ENCODE peak calls at places on chromosomes 11 and 22, in five cellular contexts. H is K562, N is HCT116, X is SK-N-SH, U is HepG2. F is an unnamed sample.

GRCh38 chr11:70734379-70734778 is 336.1 kb downstream of the CTTN start:
- DNase-seq in H (no peak), X (no peak), N (no peak), U (no peak), F (no peak)

GRCh38 chr11:20161230-20161918 is 1.1 kb upstream of the DBX1 start:
- DNase-seq in N (no peak), H (no peak), U (no peak), X (peak), F (no peak)

GRCh38 chr11:118522571-118523072 is 4.7 kb upstream of the TTC36 start:
- DNase-seq in U (peak), N (no peak), X (peak), H (peak), F (no peak)

GRCh38 chr11:2459796-2460531 is 15.2 kb downstream of the KCNQ1 start:
- DNase-seq in H (no peak), U (no peak), X (peak), N (no peak), F (no peak)

GRCh38 chr11:16091862-16092261 is 264.5 kb downstream of the SOX6 start:
- DNase-seq in H (no peak), N (no peak), X (no peak), U (no peak), F (no peak)

GRCh38 chr11:70063121-70063520 is 15.0 kb upstream of the ANO1 start:
- DNase-seq in X (no peak), U (no peak), H (no peak), N (no peak), F (no peak)

GRCh38 chr22:50218153-50218995 is 17.6 kb downstream of the SELENOO start:
- DNase-seq in H (no peak), X (no peak), N (no peak), U (no peak), F (no peak)

GRCh38 chr11:18310800-18311340 is 11.1 kb downstream of the HPS5 start:
- DNase-seq in H (no peak), N (no peak), U (no peak), X (no peak), F (no peak)

GRCh38 chr22:37703906-37704305 is 7.1 kb downstream of the TRIOBP start:
- DNase-seq in U (no peak), H (no peak), X (no peak), N (no peak), F (no peak)

GRCh38 chr11:128156486-128156885 is 430.9 kb downstream of the ETS1 start:
- DNase-seq in H (no peak), X (no peak), U (no peak), N (no peak), F (no peak)

GRCh38 chr11:37948258-37948657 is 1350.2 kb upstream of the RAG2 start:
- DNase-seq in N (no peak), U (no peak), X (no peak), H (no peak), F (no peak)

GRCh38 chr11:92050305-92050704 is 174.3 kb upstream of the FAT3 start:
- DNase-seq in U (no peak), X (no peak), N (no peak), H (no peak), F (no peak)

GRCh38 chr11:62892077-62892922 is 11.6 kb downstream of the SLC3A2 start:
- DNase-seq in H (peak), N (no peak), U (no peak), X (no peak), F (no peak)

GRCh38 chr22:50540352-50540751 is 5.3 kb upstream of the KLHDC7B start:
- DNase-seq in H (no peak), N (no peak), X (no peak), U (no peak), F (no peak)

GRCh38 chr11:134724106-134724778 is 312.2 kb upstream of the B3GAT1 start:
- DNase-seq in H (no peak), X (no peak), N (no peak), U (no peak), F (no peak)

GRCh38 chr11:22477312-22477711 is 139.1 kb downstream of the SLC17A6 start:
- DNase-seq in X (no peak), H (no peak), U (no peak), N (no peak), F (no peak)

GRCh38 chr11:9230291-9230690 is 34.9 kb downstream of the DENND5A start:
- DNase-seq in U (no peak), X (no peak), N (no peak), H (no peak), F (no peak)

GRCh38 chr11:6599884-6600390 is 3.5 kb downstream of the RRP8 start:
- DNase-seq in H (no peak), N (no peak), X (no peak), U (no peak), F (no peak)

GRCh38 chr11:118531597-118532084 is 649 bp downstream of the TMEM25 start:
- DNase-seq in U (peak), X (peak), N (no peak), H (no peak), F (no peak)

GRCh38 chr11:86245369-86246292 is 1.1 kb downstream of the EED start:
- DNase-seq in U (peak), X (peak), N (no peak), H (peak), F (peak)

GRCh38 chr11:117259417-117259816 is 26.9 kb downstream of the RNF214 start:
- DNase-seq in X (no peak), U (no peak), N (no peak), H (no peak), F (no peak)

GRCh38 chr11:38060930-38061329 is 1462.9 kb upstream of the RAG2 start:
- DNase-seq in U (no peak), N (no peak), H (no peak), X (no peak), F (no peak)

GRCh38 chr11:123316003-123316402 is 114.1 kb upstream of the GRAMD1B start:
- DNase-seq in X (no peak), N (no peak), U (no peak), H (no peak), F (no peak)

GRCh38 chr22:26406118-26406517 is 22.9 kb upstream of the ASPHD2 start:
- DNase-seq in X (no peak), H (no peak), N (no peak), U (no peak), F (no peak)

GRCh38 chr22:28019881-28020861 is 101.1 kb upstream of the PITPNB start:
- DNase-seq in H (peak), X (peak), N (peak), U (peak), F (peak)

GRCh38 chr22:25663654-25664053 is 78.3 kb upstream of the MYO18B start:
- DNase-seq in H (no peak), X (no peak), U (peak), N (no peak), F (no peak)

GRCh38 chr11:116499396-116500001 is 273.3 kb downstream of the BUD13 start:
- DNase-seq in X (peak), U (peak), H (peak), N (peak), F (no peak)

GRCh38 chr11:112223125-112223524 is 3.1 kb upstream of the PTS start:
- DNase-seq in U (no peak), H (no peak), N (no peak), X (no peak), F (no peak)

GRCh38 chr22:49853981-49854791 is 542 bp downstream of the ZBED4 start:
- DNase-seq in X (peak), N (no peak), H (peak), U (no peak), F (no peak)

GRCh38 chr22:20118572-20119020 is 1.6 kb upstream of the TRMT2A start:
- DNase-seq in N (no peak), H (peak), X (no peak), U (no peak), F (no peak)
- TF ChIP-seq SIN3A in N (no peak), H (peak), X (no peak), U (no peak), F (no peak)

GRCh38 chr11:10579700-10580099 is 11.2 kb upstream of the LYVE1 start:
- DNase-seq in N (no peak), X (no peak), U (no peak), H (no peak), F (no peak)

GRCh38 chr11:10580625-10581024 is 12.2 kb upstream of the LYVE1 start:
- DNase-seq in U (no peak), H (no peak), X (no peak), N (no peak), F (no peak)

GRCh38 chr11:10581481-10582019 is 13.1 kb upstream of the LYVE1 start:
- DNase-seq in U (no peak), X (no peak), H (no peak), N (no peak), F (no peak)

GRCh38 chr11:10587995-10588394 is 19.5 kb upstream of the LYVE1 start:
- DNase-seq in X (no peak), U (no peak), N (no peak), H (no peak), F (no peak)

DNA sequence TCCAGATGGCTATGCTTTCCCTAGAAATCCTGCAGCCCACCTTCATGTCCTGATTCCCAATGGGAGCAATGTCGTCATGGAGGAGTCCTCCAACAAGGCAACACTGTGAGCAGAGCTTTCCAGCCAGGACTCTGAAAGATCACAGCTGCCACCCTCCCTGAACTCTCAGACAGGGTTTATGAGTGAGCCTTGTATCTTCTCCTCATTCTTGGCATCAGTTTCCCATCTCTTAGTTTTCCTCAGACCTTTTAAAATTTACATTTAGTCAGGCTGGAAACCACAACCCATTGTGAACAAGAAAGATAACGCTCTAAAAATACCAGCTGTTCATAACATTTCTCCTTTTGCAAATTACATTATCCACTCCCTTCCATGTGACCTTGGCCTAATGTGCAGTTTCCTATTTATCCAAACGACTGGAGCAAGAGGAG is 15.6 kb upstream of the LYVE1 start:
- DNase-seq in U (no peak), H (no peak), N (no peak), X (no peak), F (no peak)
- TF ChIP-seq SIN3A in U (no peak), H (no peak), N (no peak), X (no peak), F (no peak)

GRCh38 chr22:43262990-43263644 is 76.2 kb upstream of the TTLL12 start:
- DNase-seq in X (no peak), H (peak), N (no peak), U (peak), F (no peak)
- TF ChIP-seq SIN3A in X (no peak), H (no peak), N (no peak), U (no peak), F (no peak)

DNA sequence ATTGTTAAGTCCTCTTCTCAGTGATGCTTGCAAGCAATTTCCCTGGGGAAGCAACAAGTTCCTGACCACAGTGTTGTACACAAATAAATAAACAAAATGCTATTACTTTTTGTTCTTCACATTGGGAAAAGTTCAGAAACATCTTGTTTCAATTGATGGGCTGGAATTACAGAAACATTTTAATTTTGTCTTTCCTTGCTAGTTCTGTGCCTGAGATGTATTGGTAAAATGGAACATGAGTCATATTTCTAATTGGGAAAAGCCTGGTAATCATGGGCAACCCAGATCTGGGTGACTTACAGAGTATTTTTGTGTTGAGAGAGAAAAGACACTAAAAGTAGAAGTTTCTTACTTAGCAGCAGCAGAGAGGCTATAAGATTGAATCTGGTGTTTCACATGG is 576 bp upstream of the BLID start:
- DNase-seq in X (no peak), N (no peak), U (no peak), H (no peak), F (no peak)
- TF ChIP-seq SIN3A in X (no peak), N (peak), U (no peak), H (no peak), F (no peak)

DNA sequence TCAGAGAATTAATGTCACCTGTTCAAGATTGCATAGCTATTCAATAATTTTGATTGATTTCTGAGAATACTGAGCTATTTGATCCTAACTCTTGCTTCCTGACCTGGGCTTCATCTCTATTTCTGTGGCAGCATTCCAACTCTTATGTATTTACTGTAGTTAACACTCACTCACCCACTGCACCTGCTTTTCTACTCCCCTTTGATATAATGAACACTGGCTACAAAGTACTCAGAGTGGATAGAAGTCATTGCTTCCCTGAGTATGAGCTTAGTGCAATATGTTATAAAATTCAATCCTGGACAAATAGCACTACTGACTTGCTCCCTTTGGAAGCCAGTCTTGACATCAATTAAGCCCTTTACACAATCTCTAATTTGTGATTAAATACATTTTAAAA is 117.2 kb downstream of the APIP start:
- DNase-seq in N (no peak), X (no peak), H (no peak), U (no peak), F (no peak)
- TF ChIP-seq SIN3A in N (no peak), X (no peak), H (no peak), U (no peak), F (no peak)

GRCh38 chr11:110463153-110463552 is 33.4 kb downstream of the FDX1 start:
- DNase-seq in U (no peak), N (no peak), H (no peak), X (peak), F (no peak)
- TF ChIP-seq SIN3A in U (no peak), N (no peak), H (no peak), X (no peak), F (no peak)

GRCh38 chr22:33440756-33441155 is 382.6 kb upstream of the SYN3 start:
- DNase-seq in U (no peak), X (no peak), N (no peak), H (no peak), F (no peak)
- TF ChIP-seq SIN3A in U (no peak), X (no peak), N (no peak), H (no peak), F (no peak)

DNA sequence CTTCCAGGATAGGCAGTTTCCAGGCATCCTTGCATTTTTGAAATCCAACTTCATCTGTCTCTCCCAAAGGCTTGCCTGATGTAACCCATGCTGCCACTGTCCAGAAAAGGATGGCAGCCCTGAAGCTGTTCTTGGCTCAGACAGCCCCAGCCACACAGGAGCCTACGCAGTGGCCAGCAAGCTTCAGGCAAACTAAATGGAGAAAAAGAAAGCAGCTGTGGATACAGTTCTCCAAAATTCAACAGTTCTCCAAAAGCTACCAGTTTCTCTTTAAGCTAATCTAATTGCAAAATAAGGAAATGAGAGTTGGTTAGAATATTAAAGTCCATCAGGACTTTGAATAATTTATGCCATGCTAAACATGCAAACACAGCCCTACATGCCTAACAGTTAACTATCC is 69.3 kb upstream of the OR5AN1 start:
- DNase-seq in H (no peak), N (no peak), U (no peak), X (no peak), F (no peak)
- TF ChIP-seq SIN3A in H (no peak), N (no peak), U (no peak), X (no peak), F (no peak)

GRCh38 chr11:132187391-132187790 is 817.0 kb downstream of the NTM start:
- DNase-seq in N (no peak), H (no peak), X (no peak), U (no peak), F (no peak)
- TF ChIP-seq SIN3A in N (no peak), H (no peak), X (no peak), U (no peak), F (no peak)

GRCh38 chr11:83558281-83558680 is 272.1 kb upstream of the CCDC90B start:
- DNase-seq in U (no peak), X (no peak), H (no peak), N (no peak), F (no peak)

GRCh38 chr11:83549984-83550667 is 264.0 kb upstream of the CCDC90B start:
- DNase-seq in H (no peak), X (peak), N (no peak), U (no peak), F (no peak)

GRCh38 chr11:83557638-83558037 is 271.5 kb upstream of the CCDC90B start:
- DNase-seq in N (no peak), X (no peak), U (no peak), H (no peak), F (no peak)

GRCh38 chr11:83554896-83555295 is 268.7 kb upstream of the CCDC90B start:
- DNase-seq in X (peak), U (no peak), N (no peak), H (no peak), F (no peak)
- TF ChIP-seq SIN3A in X (no peak), U (no peak), N (no peak), H (no peak), F (no peak)

F was measured in Panc1.